ENCODE peak calls at places on chromosomes 4 and X, in four cellular contexts. A, X, I and F are unnamed samples.

GRCh38 chr4:40361338-40361737 is 26.2 kb downstream of the CHRNA9 start:
- DNase-seq in A (no peak), X (no peak), I (no peak), F (no peak)

GRCh38 chr4:122895336-122895995 is 26.9 kb downstream of the NUDT6 start:
- DNase-seq in A (no peak), X (no peak), I (no peak), F (no peak)

GRCh38 chr4:2725380-2725779 is 30.8 kb downstream of the TNIP2 start:
- DNase-seq in A (no peak), X (no peak), I (no peak), F (no peak)

GRCh38 chr4:158280856-158281255 is 70.6 kb downstream of the TMEM144 start:
- DNase-seq in A (peak; percentile 39), X (no peak), I (peak; percentile 34), F (no peak)

GRCh38 chr4:160510925-160511324 is 1408.0 kb downstream of the RAPGEF2 start:
- DNase-seq in A (no peak), X (no peak), I (peak; percentile 0), F (no peak)

GRCh38 chrX:154308108-154308946 is 12.7 kb downstream of the TKTL1 start:
- DNase-seq in A (peak; percentile 50), X (peak; percentile 67), I (peak; percentile 40), F (peak; percentile 34)

GRCh38 chrX:126701380-126701779 is 118.1 kb upstream of the PRR32 start:
- DNase-seq in A (no peak), X (no peak), I (no peak), F (no peak)

GRCh38 chrX:109624641-109625311 is at the start of gene KCNE5:
- DNase-seq in A (no peak), X (no peak), I (peak; percentile 5), F (no peak)

GRCh38 chr4:98864560-98864959 is 64.4 kb downstream of the EIF4E start:
- DNase-seq in A (no peak), X (no peak), I (no peak), F (no peak)

GRCh38 chrX:134183665-134184064 is 53.3 kb upstream of the CCDC160 start:
- DNase-seq in A (no peak), X (no peak), I (no peak), F (no peak)

GRCh38 chr4:101983835-101984234 is 193.3 kb downstream of the BANK1 start:
- DNase-seq in A (no peak), X (no peak), I (no peak), F (no peak)

GRCh38 chr4:30725562-30725961 is 5.4 kb downstream of the PCDH7 start:
- DNase-seq in A (no peak), X (no peak), I (no peak), F (no peak)

GRCh38 chrX:49247916-49248811 is 12.9 kb downstream of the CCDC22 start:
- DNase-seq in A (no peak), X (no peak), I (no peak), F (no peak)

GRCh38 chr4:3284734-3285557 is 7.9 kb upstream of the RGS12 start:
- DNase-seq in A (no peak), X (no peak), I (no peak), F (no peak)

GRCh38 chrX:13380230-13380629 is 60.4 kb upstream of the ATXN3L start:
- DNase-seq in A (no peak), X (no peak), I (peak; percentile 79), F (no peak)

GRCh38 chr4:159098482-159099127 is 4.3 kb upstream of the RAPGEF2 start:
- DNase-seq in A (no peak), X (no peak), I (no peak), F (no peak)

GRCh38 chr4:71377561-71377960 is 38.7 kb downstream of the SLC4A4 start:
- DNase-seq in A (no peak), X (no peak), I (peak; percentile 83), F (no peak)

GRCh38 chr4:69832326-69833030 is 27.5 kb downstream of the SULT1E1 start:
- DNase-seq in A (no peak), X (no peak), I (no peak), F (no peak)

GRCh38 chr4:105894570-105895323 is 524 bp upstream of the NPNT start:
- DNase-seq in A (no peak), X (no peak), I (peak; percentile 8), F (no peak)

GRCh38 chr4:8731364-8731763 is 138.8 kb downstream of the CPZ start:
- DNase-seq in A (no peak), X (no peak), I (no peak), F (no peak)

GRCh38 chr4:139886798-139887197 is 221.2 kb downstream of the MGST2 start:
- DNase-seq in A (no peak), X (no peak), I (no peak), F (no peak)

GRCh38 chr4:159171287-159171686 is 68.4 kb downstream of the RAPGEF2 start:
- DNase-seq in A (peak; percentile 30), X (no peak), I (peak; percentile 18), F (no peak)

GRCh38 chrX:103610282-103610681 is 2.5 kb downstream of the TCEAL3 start:
- DNase-seq in A (no peak), X (no peak), I (no peak), F (no peak)

GRCh38 chrX:70264784-70265183 is 3.4 kb upstream of the ARR3 start:
- DNase-seq in A (no peak), X (no peak), I (no peak), F (no peak)

GRCh38 chr4:37983951-37984350 is 23.8 kb downstream of the PTTG2 start:
- DNase-seq in A (no peak), X (no peak), I (no peak), F (no peak)

GRCh38 chr4:127239902-127240575 is 392.7 kb upstream of the INTU start:
- DNase-seq in A (no peak), X (no peak), I (no peak), F (no peak)

GRCh38 chr4:16194199-16194598 is 32.1 kb downstream of the TAPT1 start:
- DNase-seq in A (no peak), X (no peak), I (peak; percentile 63), F (no peak)

GRCh38 chrX:44891642-44892041 is 18.7 kb downstream of the KDM6A start:
- DNase-seq in A (no peak), X (no peak), I (no peak), F (no peak)
- H3K9me3 ChIP-seq in A (no peaks in the 10 kb centered on the region), X (no peaks in the 10 kb centered on the region), I (no peaks in the 10 kb centered on the region), F (no peaks in the 10 kb centered on the region)

DNA sequence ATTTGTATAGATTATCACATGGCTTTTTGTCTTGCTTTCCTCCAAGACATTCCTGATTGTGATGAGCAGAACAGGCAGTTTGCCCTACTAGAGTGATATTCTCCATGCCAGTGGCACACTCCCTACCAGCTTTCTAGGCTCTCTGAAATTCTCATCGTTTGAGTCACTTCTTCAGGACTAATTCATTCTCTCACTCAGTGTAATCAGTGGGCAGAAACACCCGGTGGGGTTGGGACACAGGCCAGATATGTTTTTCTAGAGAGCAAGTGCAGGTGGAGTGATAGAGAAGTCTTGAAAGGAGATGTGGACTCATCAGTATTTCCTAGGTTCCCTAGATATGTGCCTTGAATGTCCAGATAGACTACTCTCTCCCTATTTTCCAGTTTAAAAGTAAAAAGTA is 13.1 kb downstream of the RAB33A start:
- DNase-seq in A (no peak), X (no peak), I (no peak), F (no peak)
- H3K9me3 ChIP-seq in A (no peaks in the 10 kb centered on the region), X (no peaks in the 10 kb centered on the region), I (no peaks in the 10 kb centered on the region), F (no peaks in the 10 kb centered on the region)

GRCh38 chrX:124151195-124151594 is 181.3 kb upstream of the TEX13D start:
- DNase-seq in A (no peak), X (no peak), I (no peak), F (no peak)
- H3K9me3 ChIP-seq in A (no peaks in the 10 kb centered on the region), X (no peaks in the 10 kb centered on the region), I (no peaks in the 10 kb centered on the region), F (no peaks in the 10 kb centered on the region)

GRCh38 chrX:130130990-130131389 is 20.7 kb upstream of the ELF4 start:
- DNase-seq in A (no peak), X (no peak), I (no peak), F (no peak)
- H3K9me3 ChIP-seq in A (no peaks in the 10 kb centered on the region), X (no peaks in the 10 kb centered on the region), I (no peaks in the 10 kb centered on the region), F (no peaks in the 10 kb centered on the region)

GRCh38 chr4:96504386-96504785 is 664.5 kb downstream of the PDHA2 start:
- DNase-seq in A (no peak), X (no peak), I (no peak), F (no peak)
- H3K9me3 ChIP-seq in A (no peaks in the 10 kb centered on the region), X (no peaks in the 10 kb centered on the region), I (no peaks in the 10 kb centered on the region), F (no peaks in the 10 kb centered on the region)

GRCh38 chr4:18388029-18388428 is 366.5 kb upstream of the LCORL start:
- DNase-seq in A (no peak), X (no peak), I (no peak), F (no peak)

GRCh38 chr4:18389118-18389517 is 367.6 kb upstream of the LCORL start:
- DNase-seq in A (no peak), X (no peak), I (no peak), F (no peak)

GRCh38 chr4:18394656-18395055 is 373.1 kb upstream of the LCORL start:
- DNase-seq in A (peak; percentile 33), X (no peak), I (no peak), F (no peak)

GRCh38 chr4:18391370-18391728 is 369.8 kb upstream of the LCORL start:
- DNase-seq in A (no peak), X (no peak), I (no peak), F (no peak)

GRCh38 chr4:18390655-18391369 is 369.3 kb upstream of the LCORL start:
- DNase-seq in A (no peak), X (no peak), I (peak; percentile 9), F (no peak)
- H3K9me3 ChIP-seq in A (no peaks in the 10 kb centered on the region), X (no peaks in the 10 kb centered on the region), I (no peaks in the 10 kb centered on the region), F (no peaks in the 10 kb centered on the region)